ENCODE peak calls at places on chromosomes 13 and 19, in seven cellular contexts. One of them, this sample, is unnamed.

GRCh38 chr13:33490461-33491327 is 205.1 kb upstream of the STARD13 start:
- DNase-seq in iPS DF 6.9: peak; percentile 52
- DNase-seq in sigmoid colon: no peak
- DNase-seq in transverse colon: no peak
- DNase-seq in neuronal stem cell: peak; percentile 12
- DNase-seq in adrenal gland: no peak
- DNase-seq in CD8-positive, alpha-beta T cell: no peak
- DNase-seq in this sample: no peak

GRCh38 chr19:8358948-8359347 is 5.0 kb upstream of the ANGPTL4 start:
- DNase-seq in neuronal stem cell: no peak
- DNase-seq in iPS DF 6.9: no peak
- DNase-seq in sigmoid colon: no peak
- DNase-seq in CD8-positive, alpha-beta T cell: no peak
- DNase-seq in transverse colon: no peak
- DNase-seq in adrenal gland: no peak
- DNase-seq in this sample: no peak

GRCh38 chr13:46982856-46983582 is 86.2 kb upstream of the HTR2A start:
- DNase-seq in neuronal stem cell: no peak
- DNase-seq in transverse colon: peak; percentile 12
- DNase-seq in adrenal gland: no peak
- DNase-seq in sigmoid colon: no peak
- DNase-seq in iPS DF 6.9: no peak
- DNase-seq in CD8-positive, alpha-beta T cell: no peak
- DNase-seq in this sample: no peak

GRCh38 chr13:28527629-28528028 is 32.7 kb upstream of the FLT1 start:
- DNase-seq in CD8-positive, alpha-beta T cell: no peak
- DNase-seq in iPS DF 6.9: no peak
- DNase-seq in transverse colon: no peak
- DNase-seq in neuronal stem cell: no peak
- DNase-seq in sigmoid colon: no peak
- DNase-seq in adrenal gland: peak; percentile 24
- DNase-seq in this sample: no peak

GRCh38 chr19:4559569-4559968 is at the start of gene SEMA6B:
- DNase-seq in iPS DF 6.9: no peak
- DNase-seq in neuronal stem cell: no peak
- DNase-seq in transverse colon: no peak
- DNase-seq in CD8-positive, alpha-beta T cell: no peak
- DNase-seq in sigmoid colon: no peak
- DNase-seq in adrenal gland: peak; percentile 73
- DNase-seq in this sample: no peak

GRCh38 chr13:43946281-43946680 is 66.6 kb downstream of the LACC1 start:
- DNase-seq in adrenal gland: no peak
- DNase-seq in sigmoid colon: no peak
- DNase-seq in CD8-positive, alpha-beta T cell: no peak
- DNase-seq in neuronal stem cell: no peak
- DNase-seq in iPS DF 6.9: no peak
- DNase-seq in transverse colon: no peak
- DNase-seq in this sample: no peak

GRCh38 chr19:10672529-10673150 is 18.5 kb downstream of the ILF3 start:
- DNase-seq in neuronal stem cell: no peak
- DNase-seq in iPS DF 6.9: no peak
- DNase-seq in sigmoid colon: no peak
- DNase-seq in CD8-positive, alpha-beta T cell: no peak
- DNase-seq in adrenal gland: no peak
- DNase-seq in transverse colon: no peak
- DNase-seq in this sample: no peak

GRCh38 chr19:3580156-3580955 is 4.9 kb upstream of the GIPC3 start:
- DNase-seq in neuronal stem cell: no peak
- DNase-seq in iPS DF 6.9: no peak
- DNase-seq in adrenal gland: peak; percentile 93
- DNase-seq in sigmoid colon: no peak
- DNase-seq in transverse colon: no peak
- DNase-seq in CD8-positive, alpha-beta T cell: no peak
- DNase-seq in this sample: no peak

GRCh38 chr19:16078759-16079707 is 2.7 kb downstream of the TPM4 start:
- DNase-seq in CD8-positive, alpha-beta T cell: no peak
- DNase-seq in neuronal stem cell: no peak
- DNase-seq in sigmoid colon: peak; percentile 94
- DNase-seq in iPS DF 6.9: no peak
- DNase-seq in adrenal gland: peak; percentile 68
- DNase-seq in transverse colon: peak; percentile 77
- DNase-seq in this sample: peak; percentile 60

GRCh38 chr19:43575955-43576451 is 402 bp downstream of the PINLYP start:
- DNase-seq in CD8-positive, alpha-beta T cell: no peak
- DNase-seq in sigmoid colon: no peak
- DNase-seq in iPS DF 6.9: no peak
- DNase-seq in adrenal gland: no peak
- DNase-seq in neuronal stem cell: no peak
- DNase-seq in transverse colon: no peak
- DNase-seq in this sample: no peak

GRCh38 chr13:106534844-106535551 is 464 bp downstream of the EFNB2 start:
- DNase-seq in neuronal stem cell: no peak
- DNase-seq in transverse colon: no peak
- DNase-seq in adrenal gland: no peak
- DNase-seq in sigmoid colon: peak; percentile 68
- DNase-seq in iPS DF 6.9: no peak
- DNase-seq in CD8-positive, alpha-beta T cell: no peak
- DNase-seq in this sample: peak; percentile 23

GRCh38 chr13:25103711-25104110 is 7.8 kb downstream of the PABPC3 start:
- DNase-seq in neuronal stem cell: no peak
- DNase-seq in CD8-positive, alpha-beta T cell: no peak
- DNase-seq in transverse colon: no peak
- DNase-seq in iPS DF 6.9: no peak
- DNase-seq in sigmoid colon: no peak
- DNase-seq in adrenal gland: no peak
- DNase-seq in this sample: no peak

GRCh38 chr13:96816261-96816660 is 178.0 kb downstream of the OXGR1 start:
- DNase-seq in CD8-positive, alpha-beta T cell: no peak
- DNase-seq in iPS DF 6.9: no peak
- DNase-seq in transverse colon: no peak
- DNase-seq in sigmoid colon: no peak
- DNase-seq in neuronal stem cell: no peak
- DNase-seq in adrenal gland: no peak
- DNase-seq in this sample: no peak

GRCh38 chr13:113010510-113010865 is 41.5 kb downstream of the MCF2L start:
- DNase-seq in CD8-positive, alpha-beta T cell: no peak
- DNase-seq in adrenal gland: no peak
- DNase-seq in neuronal stem cell: no peak
- DNase-seq in sigmoid colon: no peak
- DNase-seq in iPS DF 6.9: no peak
- DNase-seq in transverse colon: no peak
- DNase-seq in this sample: no peak

GRCh38 chr13:110520431-110521295 is 40.9 kb downstream of the RAB20 start:
- DNase-seq in CD8-positive, alpha-beta T cell: no peak
- DNase-seq in iPS DF 6.9: no peak
- DNase-seq in neuronal stem cell: no peak
- DNase-seq in transverse colon: peak; percentile 88
- DNase-seq in adrenal gland: peak; percentile 96
- DNase-seq in sigmoid colon: peak; percentile 94
- DNase-seq in this sample: no peak

GRCh38 chr19:17021328-17021727 is 5.3 kb downstream of the CPAMD8 start:
- DNase-seq in sigmoid colon: no peak
- DNase-seq in iPS DF 6.9: no peak
- DNase-seq in neuronal stem cell: no peak
- DNase-seq in transverse colon: no peak
- DNase-seq in adrenal gland: no peak
- DNase-seq in CD8-positive, alpha-beta T cell: no peak
- DNase-seq in this sample: no peak

GRCh38 chr13:102651892-102652291 is 43.0 kb downstream of the METTL21C start:
- DNase-seq in transverse colon: no peak
- DNase-seq in iPS DF 6.9: no peak
- DNase-seq in adrenal gland: no peak
- DNase-seq in neuronal stem cell: no peak
- DNase-seq in CD8-positive, alpha-beta T cell: no peak
- DNase-seq in sigmoid colon: no peak
- DNase-seq in this sample: no peak

GRCh38 chr19:18131841-18132596 is 20.9 kb upstream of the PIK3R2 start:
- DNase-seq in sigmoid colon: no peak
- DNase-seq in adrenal gland: no peak
- DNase-seq in neuronal stem cell: no peak
- DNase-seq in CD8-positive, alpha-beta T cell: no peak
- DNase-seq in transverse colon: no peak
- DNase-seq in iPS DF 6.9: no peak
- DNase-seq in this sample: no peak

GRCh38 chr13:45333251-45333972 is 7.6 kb downstream of the TPT1 start:
- DNase-seq in sigmoid colon: no peak
- DNase-seq in iPS DF 6.9: no peak
- DNase-seq in adrenal gland: no peak
- DNase-seq in neuronal stem cell: no peak
- DNase-seq in CD8-positive, alpha-beta T cell: no peak
- DNase-seq in transverse colon: no peak
- DNase-seq in this sample: no peak

GRCh38 chr19:48415395-48415794 is 21.9 kb downstream of the GRIN2D start:
- DNase-seq in iPS DF 6.9: no peak
- DNase-seq in sigmoid colon: peak; percentile 84
- DNase-seq in transverse colon: peak; percentile 92
- DNase-seq in adrenal gland: peak; percentile 85
- DNase-seq in neuronal stem cell: no peak
- DNase-seq in CD8-positive, alpha-beta T cell: peak; percentile 42
- DNase-seq in this sample: peak; percentile 69

GRCh38 chr19:46287585-46287984 is 9.3 kb upstream of the HIF3A start:
- DNase-seq in sigmoid colon: no peak
- DNase-seq in neuronal stem cell: no peak
- DNase-seq in CD8-positive, alpha-beta T cell: no peak
- DNase-seq in transverse colon: no peak
- DNase-seq in adrenal gland: no peak
- DNase-seq in iPS DF 6.9: no peak
- DNase-seq in this sample: no peak

GRCh38 chr13:113656015-113656588 is 1.9 kb downstream of the ATP4B start:
- DNase-seq in transverse colon: peak; percentile 7
- DNase-seq in CD8-positive, alpha-beta T cell: no peak
- DNase-seq in iPS DF 6.9: no peak
- DNase-seq in sigmoid colon: peak; percentile 60
- DNase-seq in adrenal gland: peak; percentile 12
- DNase-seq in neuronal stem cell: no peak
- DNase-seq in this sample: peak; percentile 37

GRCh38 chr19:50190439-50190891 is 13.0 kb upstream of the MYH14 start:
- DNase-seq in iPS DF 6.9: no peak
- DNase-seq in adrenal gland: no peak
- DNase-seq in transverse colon: peak; percentile 84
- DNase-seq in sigmoid colon: no peak
- DNase-seq in CD8-positive, alpha-beta T cell: no peak
- DNase-seq in neuronal stem cell: no peak
- DNase-seq in this sample: no peak

GRCh38 chr13:48050550-48050949 is 13.0 kb downstream of the NUDT15 start:
- DNase-seq in neuronal stem cell: no peak
- DNase-seq in CD8-positive, alpha-beta T cell: no peak
- DNase-seq in iPS DF 6.9: no peak
- DNase-seq in adrenal gland: no peak
- DNase-seq in transverse colon: no peak
- DNase-seq in sigmoid colon: no peak
- DNase-seq in this sample: no peak

GRCh38 chr13:82076421-82076820 is 1735.5 kb upstream of the SPRY2 start:
- DNase-seq in sigmoid colon: no peak
- DNase-seq in neuronal stem cell: no peak
- DNase-seq in adrenal gland: no peak
- DNase-seq in iPS DF 6.9: no peak
- DNase-seq in CD8-positive, alpha-beta T cell: no peak
- DNase-seq in transverse colon: no peak
- DNase-seq in this sample: no peak

GRCh38 chr19:33906578-33907335 is 110.1 kb downstream of the KCTD15 start:
- DNase-seq in iPS DF 6.9: no peak
- DNase-seq in adrenal gland: no peak
- DNase-seq in transverse colon: no peak
- DNase-seq in neuronal stem cell: peak; percentile 29
- DNase-seq in CD8-positive, alpha-beta T cell: no peak
- DNase-seq in sigmoid colon: no peak
- DNase-seq in this sample: no peak
- H3K27ac ChIP-seq in iPS DF 6.9: no peak overlapping the region
- H3K27ac ChIP-seq in adrenal gland: no peak overlapping the region
- H3K27ac ChIP-seq in transverse colon: peak overlapping the region; percentile 77
- H3K27ac ChIP-seq in neuronal stem cell: no peak overlapping the region
- H3K27ac ChIP-seq in CD8-positive, alpha-beta T cell: no peak overlapping the region
- H3K27ac ChIP-seq in sigmoid colon: peak overlapping the region; percentile 12
- H3K27ac ChIP-seq in this sample: no peak overlapping the region

GRCh38 chr19:20968092-20968491 is 45.0 kb downstream of the ZNF85 start:
- DNase-seq in adrenal gland: no peak
- DNase-seq in transverse colon: no peak
- DNase-seq in CD8-positive, alpha-beta T cell: no peak
- DNase-seq in sigmoid colon: no peak
- DNase-seq in iPS DF 6.9: no peak
- DNase-seq in neuronal stem cell: no peak
- DNase-seq in this sample: no peak
- H3K9me3 ChIP-seq in adrenal gland: no peaks in the 10 kb centered on the region
- H3K9me3 ChIP-seq in transverse colon: no peaks in the 10 kb centered on the region
- H3K9me3 ChIP-seq in CD8-positive, alpha-beta T cell: no peaks in the 10 kb centered on the region
- H3K9me3 ChIP-seq in sigmoid colon: no peaks in the 10 kb centered on the region
- H3K9me3 ChIP-seq in iPS DF 6.9: no peaks in the 10 kb centered on the region
- H3K9me3 ChIP-seq in neuronal stem cell: no peaks in the 10 kb centered on the region
- H3K9me3 ChIP-seq in this sample: no peaks in the 10 kb centered on the region

DNA sequence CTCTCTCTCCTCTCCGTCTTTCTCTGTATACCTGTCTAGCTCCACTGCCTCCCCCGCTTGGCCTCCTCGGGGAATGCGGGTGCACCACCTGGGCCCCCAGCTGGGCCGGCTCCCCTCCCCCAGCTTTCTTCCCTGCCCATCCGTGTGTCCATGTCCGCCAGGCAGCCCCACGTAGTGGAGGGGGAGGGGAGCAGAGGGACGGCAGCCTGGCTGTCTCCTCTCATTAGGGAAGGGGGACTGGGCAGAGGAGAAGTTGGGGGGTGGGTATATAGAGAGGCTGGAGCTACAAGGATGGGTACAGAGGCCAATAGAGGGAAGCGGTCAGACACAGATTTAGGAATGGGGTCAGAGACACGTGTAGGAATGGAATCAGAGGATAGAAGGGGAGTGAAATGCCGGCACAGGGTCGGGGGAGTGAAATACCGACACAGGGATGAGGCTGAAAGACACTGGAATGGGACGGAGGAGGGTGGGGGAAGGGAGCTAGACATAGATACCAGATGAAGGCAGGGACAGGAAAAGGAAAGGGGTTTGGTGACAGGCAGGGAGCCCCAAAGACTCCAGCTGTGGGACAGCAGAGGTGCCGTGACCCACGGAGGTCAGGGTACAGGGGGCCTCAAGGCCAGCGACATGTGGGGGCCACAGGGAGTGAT is 2.8 kb downstream of the NECTIN2 start:
- DNase-seq in neuronal stem cell: peak; percentile 33
- DNase-seq in iPS DF 6.9: no peak
- DNase-seq in adrenal gland: peak; percentile 51
- DNase-seq in sigmoid colon: peak; percentile 70
- DNase-seq in transverse colon: no peak
- DNase-seq in CD8-positive, alpha-beta T cell: no peak
- DNase-seq in this sample: no peak
- H3K4me1 ChIP-seq in neuronal stem cell: peaks cover 19% of the 10 kb centered on the region
- H3K4me1 ChIP-seq in iPS DF 6.9: peaks cover 6% of the 10 kb centered on the region
- H3K4me1 ChIP-seq in adrenal gland: peaks cover 46% of the 10 kb centered on the region
- H3K4me1 ChIP-seq in sigmoid colon: no peaks in the 10 kb centered on the region
- H3K4me1 ChIP-seq in transverse colon: peaks cover 42% of the 10 kb centered on the region
- H3K4me1 ChIP-seq in CD8-positive, alpha-beta T cell: peaks cover 39% of the 10 kb centered on the region
- H3K4me1 ChIP-seq in this sample: peaks cover 24% of the 10 kb centered on the region

DNA sequence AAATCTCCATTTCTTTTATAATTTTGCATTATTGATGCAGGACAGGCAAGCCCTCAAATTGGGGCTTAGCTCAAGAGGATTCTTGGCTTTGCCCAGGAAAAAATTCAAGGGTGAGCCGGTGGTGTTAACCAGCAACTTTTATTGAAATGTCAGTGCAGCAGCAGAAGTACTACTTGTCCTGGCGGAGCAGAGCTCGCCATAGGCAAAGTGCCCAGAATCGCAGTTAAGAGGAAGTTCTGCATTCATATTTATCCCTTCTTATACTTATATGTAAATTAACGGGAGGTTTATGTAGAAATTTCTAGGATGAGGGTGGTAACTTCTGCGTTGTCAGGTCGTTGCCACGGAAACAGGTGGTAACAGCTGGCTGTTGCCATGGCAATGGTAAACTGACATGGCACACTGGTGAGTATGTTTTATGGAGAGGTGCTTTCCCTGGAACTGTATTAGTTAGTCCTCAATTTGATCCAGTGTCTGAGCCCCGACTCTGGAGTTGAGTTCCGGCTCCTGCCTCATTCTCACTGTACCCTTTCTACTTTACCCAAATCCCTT is 2494.8 kb upstream of the PCDH20 start:
- DNase-seq in iPS DF 6.9: peak; percentile 27
- DNase-seq in CD8-positive, alpha-beta T cell: no peak
- DNase-seq in adrenal gland: no peak
- DNase-seq in neuronal stem cell: peak; percentile 15
- DNase-seq in sigmoid colon: no peak
- DNase-seq in transverse colon: no peak
- DNase-seq in this sample: no peak
- H3K27ac ChIP-seq in iPS DF 6.9: no peak overlapping the region
- H3K27ac ChIP-seq in CD8-positive, alpha-beta T cell: no peak overlapping the region
- H3K27ac ChIP-seq in adrenal gland: no peak overlapping the region
- H3K27ac ChIP-seq in neuronal stem cell: no peak overlapping the region
- H3K27ac ChIP-seq in sigmoid colon: no peak overlapping the region
- H3K27ac ChIP-seq in transverse colon: no peak overlapping the region
- H3K27ac ChIP-seq in this sample: no peak overlapping the region

This sample was measured in CD8-positive, alpha-beta memory T cell.